ENCODE peak calls at places on chromosomes 16 and 17, in six cellular contexts. Z, M, W, O, C and D are unnamed samples.

GRCh38 chr16:30049871-30050270 is 15.7 kb upstream of the ALDOA start:
- DNase-seq in Z (no peak), M (no peak), W (no peak), O (no peak), C (no peak), D (no peak)

GRCh38 chr17:79086609-79087427 is 12.2 kb downstream of the ENGASE start:
- DNase-seq in Z (no peak), M (no peak), W (peak; percentile 10), O (no peak), C (no peak), D (no peak)

GRCh38 chr17:44307387-44308186 is 814 bp upstream of the RUNDC3A start:
- DNase-seq in Z (peak; percentile 18), M (peak; percentile 32), W (no peak), O (no peak), C (no peak), D (peak; percentile 12)

GRCh38 chr17:72967963-72968585 is 124.4 kb downstream of the SLC39A11 start:
- DNase-seq in Z (no peak), M (no peak), W (no peak), O (no peak), C (no peak), D (no peak)

GRCh38 chr16:28925386-28926228 is 569 bp upstream of the RABEP2 start:
- DNase-seq in Z (peak; percentile 78), M (peak; percentile 77), W (peak; percentile 85), O (peak; percentile 86), C (peak; percentile 70), D (peak; percentile 68)

GRCh38 chr16:68466174-68466573 is 17.9 kb upstream of the SMPD3 start:
- DNase-seq in Z (no peak), M (no peak), W (no peak), O (no peak), C (no peak), D (no peak)

GRCh38 chr17:9645858-9646555 is 690 bp downstream of the USP43 start:
- DNase-seq in Z (peak; percentile 33), M (no peak), W (peak; percentile 28), O (no peak), C (no peak), D (peak; percentile 66)

GRCh38 chr17:3529817-3530741 is 27.5 kb downstream of the TRPV3 start:
- DNase-seq in Z (peak; percentile 44), M (peak; percentile 77), W (peak; percentile 81), O (no peak), C (no peak), D (peak; percentile 70)

GRCh38 chr16:17160285-17160854 is 310.4 kb downstream of the XYLT1 start:
- DNase-seq in Z (peak; percentile 81), M (no peak), W (no peak), O (no peak), C (no peak), D (no peak)

GRCh38 chr17:11853321-11854151 is 143.7 kb downstream of the ZNF18 start:
- DNase-seq in Z (peak; percentile 24), M (no peak), W (no peak), O (no peak), C (no peak), D (no peak)

GRCh38 chr16:57265850-57266530 is 18.5 kb downstream of the PLLP start:
- DNase-seq in Z (peak; percentile 73), M (peak; percentile 50), W (peak; percentile 78), O (no peak), C (no peak), D (no peak)

GRCh38 chr16:57871457-57871856 is 69.2 kb upstream of the KIFC3 start:
- DNase-seq in Z (peak; percentile 84), M (no peak), W (no peak), O (no peak), C (no peak), D (no peak)

GRCh38 chr17:5110816-5111215 is 862 bp downstream of the ZNF232 start:
- DNase-seq in Z (no peak), M (no peak), W (no peak), O (peak; percentile 67), C (no peak), D (no peak)

GRCh38 chr16:86975445-86975844 is 341.7 kb downstream of the C16orf95 start:
- DNase-seq in Z (peak; percentile 98), M (no peak), W (no peak), O (peak; percentile 33), C (no peak), D (peak; percentile 10)

GRCh38 chr16:2586901-2587480 is 49.2 kb downstream of the PDPK1 start:
- DNase-seq in Z (no peak), M (no peak), W (no peak), O (no peak), C (no peak), D (no peak)

GRCh38 chr16:86016201-86016965 is 117.4 kb downstream of the IRF8 start:
- DNase-seq in Z (peak; percentile 46), M (no peak), W (no peak), O (peak; percentile 75), C (no peak), D (peak; percentile 58)

GRCh38 chr17:47720196-47720595 is 12.8 kb upstream of the TBX21 start:
- DNase-seq in Z (no peak), M (no peak), W (no peak), O (no peak), C (no peak), D (no peak)

GRCh38 chr17:47286198-47286914 is 32.7 kb downstream of the ITGB3 start:
- DNase-seq in Z (no peak), M (no peak), W (no peak), O (peak; percentile 18), C (no peak), D (no peak)

GRCh38 chr17:64777413-64778101 is 115.5 kb upstream of the SMURF2 start:
- DNase-seq in Z (no peak), M (peak; percentile 31), W (peak; percentile 49), O (peak; percentile 68), C (no peak), D (no peak)

GRCh38 chr17:67733371-67733770 is 15.6 kb downstream of the NOL11 start:
- DNase-seq in Z (no peak), M (no peak), W (no peak), O (no peak), C (no peak), D (peak; percentile 48)

GRCh38 chr16:9055661-9056060 is 35.8 kb upstream of the HAPSTR1 start:
- DNase-seq in Z (peak; percentile 91), M (no peak), W (no peak), O (no peak), C (no peak), D (no peak)

GRCh38 chr16:15765116-15765515 is 91.7 kb downstream of the MYH11 start:
- DNase-seq in Z (no peak), M (no peak), W (no peak), O (no peak), C (no peak), D (no peak)

GRCh38 chr16:25014500-25015147 is 545 bp downstream of the ARHGAP17 start:
- DNase-seq in Z (peak; percentile 54), M (peak; percentile 52), W (peak; percentile 51), O (peak; percentile 42), C (peak; percentile 14), D (peak; percentile 46)

GRCh38 chr17:60560860-60561257 is 34.8 kb upstream of the APPBP2 start:
- DNase-seq in Z (no peak), M (no peak), W (no peak), O (no peak), C (no peak), D (no peak)

GRCh38 chr17:68352041-68352440 is 60.7 kb downstream of the ARSG start:
- DNase-seq in Z (peak; percentile 8), M (no peak), W (no peak), O (no peak), C (no peak), D (no peak)

GRCh38 chr17:30565073-30565935 is 88.1 kb downstream of the GOSR1 start:
- DNase-seq in Z (no peak), M (no peak), W (no peak), O (no peak), C (no peak), D (no peak)

DNA sequence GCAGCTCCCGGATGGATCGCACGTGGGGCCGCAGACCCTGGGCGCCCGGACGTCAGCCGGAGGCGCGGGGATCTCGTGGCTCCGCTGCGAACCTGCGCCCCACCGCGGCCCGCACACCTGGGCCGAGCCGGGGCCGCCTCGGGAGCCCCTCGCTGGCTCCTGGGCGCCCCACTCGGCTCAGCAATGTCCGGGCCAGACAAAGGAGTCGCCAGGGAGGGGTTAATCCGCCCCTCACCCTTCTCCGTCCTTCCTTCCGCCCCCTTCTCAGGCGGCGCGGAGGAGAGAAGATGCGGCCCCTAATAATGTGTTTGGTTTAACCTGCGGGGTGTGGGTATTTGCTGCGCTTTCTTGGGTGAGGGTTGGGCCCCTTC is 47.6 kb upstream of the SLC38A10 start:
- DNase-seq in Z (peak; percentile 50), M (no peak), W (no peak), O (no peak), C (no peak), D (no peak)
- H3K4me1 ChIP-seq in Z (peaks cover 7% of the 10 kb centered on the region), M (peaks cover 17% of the 10 kb centered on the region), W (peaks cover 39% of the 10 kb centered on the region), O (peaks cover 10% of the 10 kb centered on the region), C (peaks cover 28% of the 10 kb centered on the region), D (peaks cover 21% of the 10 kb centered on the region)

DNA sequence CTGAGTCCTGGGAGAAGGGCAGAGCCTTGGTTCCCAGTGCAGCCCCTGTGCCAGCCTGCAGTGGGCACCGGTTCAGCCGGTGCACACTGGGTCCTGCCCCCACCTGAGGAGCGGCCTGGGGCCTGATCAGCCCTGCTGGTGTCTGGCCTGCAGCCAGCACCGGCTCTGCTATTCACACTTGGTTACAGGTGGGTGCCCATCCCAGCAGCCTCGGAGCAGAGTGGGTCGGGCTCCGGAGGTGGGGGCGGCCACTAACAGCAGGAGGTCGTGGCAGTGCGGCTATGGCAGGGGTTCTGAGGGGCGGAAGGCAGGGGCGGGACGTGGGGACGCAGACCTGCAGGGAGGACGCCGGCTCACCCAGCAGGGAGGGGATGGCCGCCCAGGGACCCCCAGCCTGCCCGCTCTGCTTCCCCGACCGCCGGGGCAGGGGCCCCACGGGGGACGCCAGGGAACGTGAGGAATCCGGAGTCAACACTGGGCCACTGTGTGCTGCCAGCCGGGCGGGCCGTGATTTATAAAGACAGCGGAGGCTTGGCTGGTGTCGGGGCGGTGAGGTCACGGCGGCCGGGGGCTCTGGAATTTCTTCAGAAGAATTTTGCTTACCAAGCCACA is 20.3 kb downstream of the METRNL start:
- DNase-seq in Z (peak; percentile 60), M (no peak), W (no peak), O (no peak), C (no peak), D (no peak)
- H3K4me1 ChIP-seq in Z (peaks cover 8% of the 10 kb centered on the region), M (peaks cover 34% of the 10 kb centered on the region), W (peaks cover 44% of the 10 kb centered on the region), O (peaks cover 35% of the 10 kb centered on the region), C (peaks cover 5% of the 10 kb centered on the region), D (no peaks in the 10 kb centered on the region)

GRCh38 chr17:1181769-1182137 is 2.0 kb upstream of the ABR start:
- DNase-seq in Z (peak; percentile 42), M (no peak), W (no peak), O (peak; percentile 71), C (no peak), D (no peak)

GRCh38 chr17:1182831-1183578 is 3.2 kb upstream of the ABR start:
- DNase-seq in Z (no peak), M (no peak), W (no peak), O (no peak), C (no peak), D (no peak)

GRCh38 chr17:1186923-1187771 is 7.4 kb upstream of the ABR start:
- DNase-seq in Z (peak; percentile 80), M (peak; percentile 90), W (peak; percentile 90), O (peak; percentile 80), C (peak; percentile 69), D (peak; percentile 88)

GRCh38 chr17:1188812-1189211 is 9.0 kb upstream of the ABR start:
- DNase-seq in Z (peak; percentile 38), M (peak; percentile 91), W (peak; percentile 77), O (peak; percentile 64), C (no peak), D (no peak)

GRCh38 chr17:1186214-1186820 is 6.5 kb upstream of the ABR start:
- DNase-seq in Z (peak; percentile 56), M (peak; percentile 35), W (no peak), O (no peak), C (no peak), D (no peak)
- H3K4me1 ChIP-seq in Z (peaks cover 13% of the 10 kb centered on the region), M (no peaks in the 10 kb centered on the region), W (peaks cover 72% of the 10 kb centered on the region), O (peaks cover 79% of the 10 kb centered on the region), C (peaks cover 4% of the 10 kb centered on the region), D (peaks cover 2% of the 10 kb centered on the region)

GRCh38 chr16:83134638-83135037 is 507.9 kb downstream of the CDH13 start:
- DNase-seq in Z (no peak), M (no peak), W (no peak), O (peak; percentile 91), C (no peak), D (no peak)
- H3K4me1 ChIP-seq in Z (peaks cover 5% of the 10 kb centered on the region), M (no peaks in the 10 kb centered on the region), W (no peaks in the 10 kb centered on the region), O (peaks cover 56% of the 10 kb centered on the region), C (no peaks in the 10 kb centered on the region), D (no peaks in the 10 kb centered on the region)